ENCODE peak calls at places on chromosome 19, in four cellular contexts. Y, Q, H and M are unnamed samples.

GRCh38 chr19:48513289-48514122 is 1.9 kb upstream of the LMTK3 start:
- DNase-seq in H (peak), Y (peak), Q (no peak), M (peak)

GRCh38 chr19:49565261-49565660 is 15.1 kb downstream of the NOSIP start:
- DNase-seq in Q (no peak), H (no peak), Y (no peak), M (no peak)

GRCh38 chr19:45793178-45793564 is 526 bp upstream of the DMWD start:
- DNase-seq in Q (no peak), Y (no peak), H (no peak), M (no peak)

GRCh38 chr19:7860902-7861618 is 13.1 kb downstream of the PRR36 start:
- DNase-seq in Y (no peak), Q (no peak), H (no peak), M (no peak)

GRCh38 chr19:46192990-46193650 is 36.4 kb upstream of the IGFL1 start:
- DNase-seq in Y (peak), Q (no peak), H (peak), M (peak)

GRCh38 chr19:8451885-8452284 is 7.1 kb downstream of the HNRNPM start:
- DNase-seq in Q (no peak), Y (peak), H (no peak), M (peak)

GRCh38 chr19:23914402-23915286 is at the start of gene ZNF726:
- DNase-seq in Y (no peak), Q (peak), H (peak), M (peak)

GRCh38 chr19:8367327-8368001 is 3.5 kb downstream of the ANGPTL4 start:
- DNase-seq in Y (no peak), Q (no peak), H (peak), M (no peak)

GRCh38 chr19:6720369-6721112 is at the start of gene C3:
- DNase-seq in Y (peak), Q (no peak), H (no peak), M (peak)

GRCh38 chr19:13717194-13717643 is 47.1 kb upstream of the MRI1 start:
- DNase-seq in Q (no peak), Y (no peak), H (peak), M (no peak)

GRCh38 chr19:46713781-46714522 is 3.0 kb downstream of the PRKD2 start:
- DNase-seq in Q (no peak), Y (peak), H (peak), M (peak)

GRCh38 chr19:7934766-7935165 is 8.7 kb downstream of the TIMM44 start:
- DNase-seq in Q (no peak), Y (no peak), H (no peak), M (no peak)

GRCh38 chr19:28607066-28607583 is 605.8 kb downstream of the UQCRFS1 start:
- DNase-seq in Q (no peak), H (peak), Y (no peak), M (no peak)

GRCh38 chr19:41218615-41219507 is at the start of gene AXL:
- DNase-seq in H (peak), Q (no peak), Y (peak), M (peak)

GRCh38 chr19:40331052-40331451 is 17.1 kb downstream of the C19orf47 start:
- DNase-seq in H (no peak), Q (no peak), Y (no peak), M (no peak)

GRCh38 chr19:41353466-41354342 is at the start of gene TGFB1:
- DNase-seq in Y (peak), Q (peak), H (peak), M (peak)

GRCh38 chr19:46988614-46989230 is 30.9 kb upstream of the NPAS1 start:
- DNase-seq in Y (no peak), H (no peak), Q (no peak), M (no peak)

GRCh38 chr19:5333581-5334365 is 6.8 kb downstream of the PTPRS start:
- DNase-seq in Q (no peak), H (peak), Y (no peak), M (no peak)

GRCh38 chr19:54207908-54208783 is 7.5 kb downstream of the RPS9 start:
- DNase-seq in Y (peak), H (peak), Q (peak), M (no peak)

GRCh38 chr19:4019578-4019977 is 12.0 kb downstream of the PIAS4 start:
- DNase-seq in Q (no peak), Y (no peak), H (no peak), M (no peak)

GRCh38 chr19:54470991-54471782 is 1.9 kb downstream of the CDC42EP5 start:
- DNase-seq in Q (no peak), H (no peak), Y (no peak), M (no peak)

GRCh38 chr19:53328967-53329366 is 4.6 kb upstream of the ZNF845 start:
- DNase-seq in Y (no peak), H (peak), Q (no peak), M (no peak)

GRCh38 chr19:13830761-13831481 is 35.7 kb downstream of the ZSWIM4 start:
- DNase-seq in Y (no peak), Q (no peak), H (no peak), M (no peak)

GRCh38 chr19:20254151-20254550 is 87.1 kb downstream of the ZNF486 start:
- DNase-seq in Q (no peak), H (no peak), Y (no peak), M (no peak)

GRCh38 chr19:42697884-42698283 is 42.4 kb downstream of the PSG3 start:
- DNase-seq in Q (no peak), Y (no peak), H (no peak), M (no peak)

GRCh38 chr19:5956728-5957127 is 21.2 kb downstream of the RANBP3 start:
- DNase-seq in Y (no peak), H (no peak), Q (no peak), M (no peak)

GRCh38 chr19:6754653-6755463 is 12.4 kb downstream of the SH2D3A start:
- DNase-seq in Y (no peak), Q (no peak), H (no peak), M (no peak)

GRCh38 chr19:39407394-39407643 is 672 bp downstream of the ZFP36 start:
- DNase-seq in Y (no peak), Q (no peak), H (no peak), M (no peak)

GRCh38 chr19:413756-414420 is 4.9 kb upstream of the C2CD4C start:
- DNase-seq in Y (no peak), Q (no peak), H (no peak), M (no peak)

GRCh38 chr19:410243-410781 is 1.4 kb upstream of the C2CD4C start:
- DNase-seq in H (no peak), Y (no peak), Q (no peak), M (no peak)

GRCh38 chr19:411723-412355 is 2.9 kb upstream of the C2CD4C start:
- DNase-seq in Y (no peak), Q (no peak), H (no peak), M (no peak)

GRCh38 chr19:415292-415691 is 6.3 kb upstream of the C2CD4C start:
- DNase-seq in Q (no peak), Y (no peak), H (no peak), M (no peak)

GRCh38 chr19:412356-413355 is 3.7 kb upstream of the C2CD4C start:
- DNase-seq in H (no peak), Y (no peak), Q (no peak), M (no peak)
- TF ChIP-seq POLR2AphosphoS2 in H (no peak), Y (no peak), Q (no peak), M (no peak)

GRCh38 chr19:11426656-11427055 is 7.5 kb upstream of the RGL3 start:
- DNase-seq in H (no peak), Q (no peak), Y (no peak), M (no peak)
- TF ChIP-seq REST in H (no peak), Q (no peak), Y (no peak), M (no peak)

GRCh38 chr19:30519607-30520205 is 147.5 kb downstream of the ZNF536 start:
- DNase-seq in H (no peak), Q (no peak), Y (no peak), M (no peak)

GRCh38 chr19:30512748-30513389 is 140.7 kb downstream of the ZNF536 start:
- DNase-seq in Y (no peak), H (no peak), Q (no peak), M (no peak)

GRCh38 chr19:30518965-30519606 is 146.9 kb downstream of the ZNF536 start:
- DNase-seq in H (no peak), Y (no peak), Q (no peak), M (no peak)

GRCh38 chr19:30516586-30516985 is 144.4 kb downstream of the ZNF536 start:
- DNase-seq in Y (no peak), H (no peak), Q (no peak), M (no peak)

GRCh38 chr19:30516111-30516510 is 143.9 kb downstream of the ZNF536 start:
- DNase-seq in H (no peak), Y (no peak), Q (no peak), M (no peak)
- TF ChIP-seq EP300 in H (no peak), Y (no peak), Q (no peak), M (no peak)

DNA sequence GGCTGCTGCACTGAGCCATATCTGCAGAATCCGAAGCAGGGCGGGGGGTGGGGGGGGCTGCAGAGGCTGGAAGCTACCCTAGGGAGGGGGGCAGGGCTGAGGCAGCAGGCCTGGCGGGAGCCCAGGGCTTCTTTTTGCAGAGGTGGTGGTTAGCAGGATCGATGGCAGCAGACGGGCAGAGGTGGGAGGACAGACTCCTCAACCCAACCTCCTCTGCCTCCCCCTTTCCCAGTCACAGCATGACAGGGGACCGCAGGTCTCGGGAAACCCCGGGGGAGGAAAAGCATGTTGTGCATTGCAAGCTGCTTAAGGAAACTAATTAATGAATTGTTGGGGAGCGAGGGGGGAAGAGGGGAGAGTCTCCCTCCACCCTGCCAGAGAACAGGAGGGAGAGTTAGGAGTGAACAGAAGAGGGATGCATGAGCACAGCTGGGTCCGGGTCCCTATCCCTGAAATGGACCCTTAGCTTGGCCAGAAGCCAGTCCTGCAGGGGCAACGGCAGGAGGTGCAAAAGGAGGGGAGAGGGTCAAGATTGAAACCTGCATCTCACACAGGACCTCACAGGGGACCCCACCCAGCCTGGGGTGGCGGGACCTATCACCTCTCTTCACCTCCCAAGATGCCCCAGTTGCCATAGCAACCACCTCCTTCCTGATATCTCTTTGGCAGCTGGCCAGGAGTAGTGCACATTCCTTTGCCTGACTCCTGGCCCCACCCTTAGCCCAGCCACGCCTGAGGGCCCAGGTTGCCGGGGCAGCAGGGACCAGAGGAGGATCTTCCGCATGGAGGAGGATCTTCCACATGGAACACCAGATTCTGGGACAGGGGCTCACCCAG is 1.8 kb downstream of the FXYD7 start:
- DNase-seq in Y (no peak), Q (no peak), H (peak), M (peak)
- TF ChIP-seq POLR2AphosphoS2 in Y (no peak), Q (no peak), H (no peak), M (no peak)

GRCh38 chr19:2059422-2060201 is 8.6 kb upstream of the MKNK2 start:
- DNase-seq in Q (no peak), Y (peak), H (no peak), M (peak)
- TF ChIP-seq REST in Q (no peak), Y (no peak), H (no peak), M (no peak)

GRCh38 chr19:15836595-15837398 is 21.3 kb upstream of the OR10H1 start:
- DNase-seq in Y (peak), Q (peak), H (peak), M (peak)
- TF ChIP-seq EP300 in Y (no peak), Q (no peak), H (no peak), M (no peak)

GRCh38 chr19:32692727-32693061 is 1.1 kb downstream of the NUDT19 start:
- DNase-seq in H (no peak), Y (no peak), Q (no peak), M (no peak)
- TF ChIP-seq POLR2AphosphoS2 in H (no peak), Y (no peak), Q (no peak), M (no peak)

GRCh38 chr19:574658-575526 is 2.5 kb downstream of the BSG start:
- DNase-seq in H (peak), Y (peak), Q (peak), M (no peak)
- TF ChIP-seq REST in H (peak), Y (no peak), Q (no peak), M (no peak)

GRCh38 chr19:37370880-37371661 is at the start of gene ZNF527:
- DNase-seq in Q (peak), H (peak), Y (peak), M (peak)
- TF ChIP-seq EP300 in Q (no peak), H (no peak), Y (peak), M (no peak)

GRCh38 chr19:51607077-51607476 is 23.1 kb downstream of the SIGLEC5 start:
- DNase-seq in Y (no peak), H (no peak), Q (peak), M (no peak)

GRCh38 chr19:51610576-51610975 is 19.6 kb downstream of the SIGLEC5 start:
- DNase-seq in Q (no peak), Y (no peak), H (no peak), M (no peak)

GRCh38 chr19:51602189-51602854 is 27.9 kb downstream of the SIGLEC5 start:
- DNase-seq in H (no peak), Q (no peak), Y (no peak), M (no peak)

DNA sequence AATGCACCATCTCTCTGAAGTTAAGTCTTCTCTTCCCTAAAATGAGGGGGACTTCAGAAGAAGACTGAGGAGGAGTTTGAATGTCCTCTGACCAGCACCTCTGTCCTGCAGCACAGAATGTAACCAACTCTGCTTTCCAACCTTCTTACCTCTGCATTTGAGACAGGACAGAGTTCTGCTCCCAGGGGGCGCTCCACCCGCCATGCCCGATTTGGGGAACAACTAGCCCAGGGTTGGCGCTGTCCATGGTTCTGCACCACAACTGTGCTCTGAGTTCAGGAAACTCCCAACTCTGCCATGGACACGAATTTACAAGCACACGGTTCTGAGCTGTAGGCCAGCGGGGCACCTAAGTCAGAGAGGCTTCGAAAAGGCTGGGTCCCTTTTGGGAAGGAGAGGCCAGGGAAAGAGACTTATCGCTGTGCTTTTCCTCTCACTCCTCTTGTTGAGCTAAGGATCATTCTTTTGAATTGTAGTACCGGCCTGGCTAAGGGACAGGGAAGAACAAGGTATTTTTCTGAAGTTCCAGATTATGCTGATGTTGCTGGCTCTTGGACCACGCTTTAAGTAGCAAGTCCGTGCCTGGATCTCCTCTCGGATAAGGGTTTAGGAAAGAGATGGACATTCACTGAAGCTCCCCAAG is 22.2 kb downstream of the SIGLEC5 start:
- DNase-seq in Q (no peak), Y (peak), H (peak), M (peak)
- TF ChIP-seq POLR2AphosphoS2 in Q (no peak), Y (no peak), H (no peak), M (no peak)